ENCODE peak calls at places on chromosomes 6 and 20, in five cellular contexts. V, X, B, M and Z are unnamed samples.

GRCh38 chr6:119517428-119517827 is 167.9 kb upstream of the MAN1A1 start:
- DNase-seq in V (no peak), X (no peak), B (no peak), M (no peak), Z (no peak)

GRCh38 chr20:14127831-14128230 is 132.5 kb downstream of the MACROD2 start:
- DNase-seq in V (no peak), X (no peak), B (no peak), M (no peak), Z (no peak)

GRCh38 chr6:53347921-53348435 is 772 bp downstream of the ELOVL5 start:
- DNase-seq in V (peak), X (peak), B (peak), M (peak), Z (peak)

GRCh38 chr6:156863504-156863903 is 86.3 kb downstream of the ARID1B start:
- DNase-seq in V (no peak), X (no peak), B (no peak), M (no peak), Z (no peak)

GRCh38 chr20:62009322-62009721 is 56.4 kb downstream of the TAF4 start:
- DNase-seq in V (no peak), X (no peak), B (no peak), M (no peak), Z (no peak)

GRCh38 chr6:27133281-27134227 is 113.9 kb upstream of the PRSS16 start:
- DNase-seq in V (peak), X (peak), B (peak), M (peak), Z (peak)

GRCh38 chr20:5569021-5569420 is 181.2 kb upstream of the SHLD1 start:
- DNase-seq in V (peak), X (peak), B (peak), M (peak), Z (no peak)

GRCh38 chr20:55888655-55889054 is 116.7 kb downstream of the CBLN4 start:
- DNase-seq in V (no peak), X (peak), B (peak), M (no peak), Z (no peak)

GRCh38 chr6:4549556-4550226 is 226.5 kb upstream of the CDYL start:
- DNase-seq in V (no peak), X (no peak), B (no peak), M (no peak), Z (no peak)

GRCh38 chr6:70398783-70399730 is 14.3 kb upstream of the FAM135A start:
- DNase-seq in V (no peak), X (no peak), B (peak), M (no peak), Z (no peak)